ENCODE peak calls at places on chromosome 11, in nine cellular contexts. P is PC-3; W is putamen; O is NCI-H510A; Z is NT2/D1; T is stimulated activated CD4-positive, alpha-beta T cell treated with anti-CD3 and anti-CD28 coated beads, Interleukin-1b, Interleukin-23, amount 100 ng/mL, for 1 hour; U is left cardiac atrium; H is activated T-helper 1 cell treated with Interleukin-2 at 50 U/mL for 16 hours; R is AG08395. B is an unnamed sample.

GRCh38 chr11:35794850-35795249 is 132.3 kb downstream of the TRIM44 start:
- DNase-seq in O (no peak), P (peak; percentile 77), U (no peak), H (no peak), T (no peak), W (no peak), Z (no peak), R (peak; percentile 74), B (no peak)

GRCh38 chr11:134939905-134940304 is 527.9 kb upstream of the B3GAT1 start:
- DNase-seq in W (no peak), O (no peak), P (no peak), H (no peak), Z (no peak), U (no peak), R (no peak), T (no peak), B (no peak)

GRCh38 chr11:64102005-64102738 is 63.7 kb downstream of the MACROD1 start:
- DNase-seq in T (no peak), H (no peak), R (peak; percentile 68), P (no peak), U (no peak), O (no peak), W (no peak), Z (no peak), B (no peak)

GRCh38 chr11:119729581-119730346 is 764 bp upstream of the NECTIN1 start:
- DNase-seq in W (peak; percentile 66), Z (no peak), H (no peak), R (peak; percentile 88), U (peak; percentile 88), P (peak; percentile 80), T (no peak), O (no peak), B (peak; percentile 57)

GRCh38 chr11:119853581-119854360 is 124.8 kb upstream of the NECTIN1 start:
- DNase-seq in W (no peak), P (no peak), T (no peak), H (no peak), Z (no peak), O (no peak), U (no peak), R (no peak), B (peak; percentile 74)

GRCh38 chr11:112451250-112451649 is 190.6 kb upstream of the PLET1 start:
- DNase-seq in T (no peak), U (no peak), W (no peak), Z (no peak), H (no peak), R (no peak), O (no peak), P (no peak), B (no peak)

GRCh38 chr11:10381730-10382129 is 73.3 kb upstream of the AMPD3 start:
- DNase-seq in Z (no peak), P (no peak), W (no peak), R (no peak), T (no peak), U (no peak), O (no peak), H (no peak), B (no peak)

GRCh38 chr11:96199563-96200025 is 143.4 kb downstream of the MAML2 start:
- DNase-seq in Z (no peak), P (peak; percentile 95), R (no peak), H (no peak), W (no peak), U (no peak), T (peak; percentile 17), O (no peak), B (no peak)

GRCh38 chr11:2166091-2166851 is 5.3 kb upstream of the INS start:
- DNase-seq in U (no peak), O (no peak), T (no peak), H (no peak), P (peak; percentile 52), W (no peak), R (no peak), Z (no peak), B (peak; percentile 51)

GRCh38 chr11:108859510-108859909 is 194.6 kb downstream of the DDX10 start:
- DNase-seq in H (no peak), P (no peak), U (no peak), W (no peak), Z (no peak), O (no peak), R (no peak), T (no peak), B (no peak)

GRCh38 chr11:554824-555499 is 5.6 kb downstream of the LMNTD2 start:
- DNase-seq in U (peak; percentile 69), H (peak; percentile 72), W (no peak), Z (peak; percentile 61), R (peak; percentile 49), T (peak; percentile 61), P (peak; percentile 81), O (peak; percentile 69), B (peak; percentile 76)

GRCh38 chr11:133212201-133212600 is 320.1 kb downstream of the OPCML start:
- DNase-seq in Z (no peak), U (no peak), R (no peak), P (no peak), O (no peak), T (no peak), H (no peak), W (no peak), B (no peak)

GRCh38 chr11:115423728-115424459 is 80.3 kb downstream of the CADM1 start:
- DNase-seq in O (peak; percentile 32), R (no peak), T (no peak), H (no peak), U (no peak), Z (no peak), P (no peak), W (no peak), B (no peak)

GRCh38 chr11:95308512-95309035 is 77.6 kb upstream of the SESN3 start:
- DNase-seq in O (no peak), P (no peak), W (no peak), H (no peak), Z (no peak), R (no peak), U (no peak), T (no peak), B (no peak)

GRCh38 chr11:86696004-86696403 is 23.6 kb upstream of the ME3 start:
- DNase-seq in U (no peak), P (peak; percentile 88), H (no peak), T (no peak), O (no peak), W (no peak), Z (no peak), R (peak; percentile 83), B (no peak)

GRCh38 chr11:111455291-111456085 is 56.7 kb downstream of the BTG4 start:
- DNase-seq in P (no peak), U (no peak), W (no peak), O (no peak), H (no peak), R (no peak), Z (no peak), T (no peak), B (no peak)

GRCh38 chr11:125454047-125454446 is 42.0 kb downstream of the FEZ1 start:
- DNase-seq in W (no peak), P (no peak), T (no peak), H (no peak), R (no peak), U (no peak), O (no peak), Z (no peak), B (peak; percentile 70)

GRCh38 chr11:125062196-125062930 is 742 bp upstream of the SLC37A2 start:
- DNase-seq in H (no peak), R (no peak), W (no peak), P (no peak), O (no peak), Z (no peak), T (no peak), U (no peak), B (no peak)

GRCh38 chr11:36748856-36749255 is 150.8 kb upstream of the RAG2 start:
- DNase-seq in T (no peak), R (no peak), H (no peak), P (no peak), W (no peak), Z (no peak), O (no peak), U (no peak), B (no peak)

GRCh38 chr11:8093931-8094575 is 13.0 kb downstream of the TUB start:
- DNase-seq in Z (no peak), T (no peak), H (no peak), P (no peak), U (no peak), O (no peak), R (no peak), W (no peak), B (peak; percentile 10)